ENCODE peak calls at places on chromosomes 7 and 10, in five cellular contexts. Z, N, I, O and A are unnamed samples.

GRCh38 chr10:74589226-74589673 is 237.2 kb upstream of the KAT6B start:
- DNase-seq in Z (no peak), I (peak), O (peak), N (peak), A (peak)

GRCh38 chr10:6089334-6090219 is 743 bp downstream of the RBM17 start:
- DNase-seq in I (no peak), Z (peak), O (peak), N (peak), A (no peak)

GRCh38 chr10:24873281-24873683 is 79.1 kb downstream of the PRTFDC1 start:
- DNase-seq in I (no peak), Z (no peak), O (peak), N (no peak), A (no peak)

GRCh38 chr10:49831352-49832040 is 69.4 kb upstream of the OGDHL start:
- DNase-seq in O (peak), N (no peak), I (no peak), Z (peak), A (no peak)

GRCh38 chr7:2024227-2024918 is 208.4 kb downstream of the MAD1L1 start:
- DNase-seq in Z (no peak), O (peak), I (no peak), N (peak), A (peak)

GRCh38 chr10:29392376-29393021 is 103.6 kb downstream of the LYZL1 start:
- DNase-seq in O (peak), N (no peak), I (no peak), Z (peak), A (peak)

GRCh38 chr7:156556083-156556482 is 84.5 kb upstream of the RNF32 start:
- DNase-seq in I (no peak), O (no peak), N (no peak), Z (no peak), A (no peak)

GRCh38 chr10:112680586-112680985 is 233.6 kb downstream of the VTI1A start:
- DNase-seq in I (no peak), O (no peak), N (no peak), Z (no peak), A (no peak)

GRCh38 chr7:141511370-141512335 is 39.6 kb upstream of the AGK start:
- DNase-seq in I (peak), O (peak), Z (peak), N (peak), A (peak)

GRCh38 chr10:96814264-96814663 is 17.8 kb upstream of the LCOR start:
- DNase-seq in Z (no peak), O (peak), N (no peak), I (no peak), A (no peak)

GRCh38 chr7:5183155-5183554 is 6.9 kb upstream of the WIPI2 start:
- DNase-seq in O (no peak), N (no peak), Z (no peak), I (no peak), A (no peak)

GRCh38 chr10:124142960-124143359 is 49.6 kb upstream of the CHST15 start:
- DNase-seq in O (no peak), N (no peak), Z (no peak), I (no peak), A (no peak)

GRCh38 chr10:69090687-69091450 is 3.0 kb downstream of the SRGN start:
- DNase-seq in I (no peak), Z (no peak), O (peak), N (no peak), A (no peak)

GRCh38 chr10:66747451-66747850 is 178.4 kb upstream of the LRRTM3 start:
- DNase-seq in Z (no peak), N (no peak), O (peak), I (no peak), A (no peak)

GRCh38 chr7:115940462-115941060 is 90.0 kb downstream of the TFEC start:
- DNase-seq in N (no peak), Z (no peak), I (no peak), O (peak), A (no peak)

GRCh38 chr10:7662522-7662921 is 4.2 kb downstream of the ITIH5 start:
- DNase-seq in I (no peak), Z (no peak), O (no peak), N (no peak), A (no peak)

GRCh38 chr7:128203710-128204214 is 37.3 kb upstream of the LEP start:
- DNase-seq in Z (no peak), N (no peak), O (peak), I (no peak), A (no peak)

GRCh38 chr10:95513941-95514392 is 47.2 kb downstream of the SORBS1 start:
- DNase-seq in O (peak), Z (no peak), I (peak), N (no peak), A (no peak)

GRCh38 chr10:131885391-131886165 is 15.2 kb upstream of the PPP2R2D start:
- DNase-seq in I (peak), O (peak), N (peak), Z (peak), A (peak)

GRCh38 chr7:29349362-29349761 is 154.8 kb downstream of the CHN2 start:
- DNase-seq in O (no peak), Z (no peak), I (no peak), N (no peak), A (no peak)

GRCh38 chr7:157594306-157594705 is 257.5 kb downstream of the DNAJB6 start:
- DNase-seq in O (no peak), Z (no peak), I (no peak), N (no peak), A (no peak)

GRCh38 chr7:1939434-1940401 is 269.6 kb downstream of the ELFN1 start:
- DNase-seq in I (no peak), O (no peak), N (peak), Z (no peak), A (no peak)

GRCh38 chr7:151503902-151504714 is 15.6 kb downstream of the RHEB start:
- DNase-seq in O (peak), N (no peak), I (peak), Z (no peak), A (no peak)

GRCh38 chr10:86649471-86650150 is 4.7 kb upstream of the OPN4 start:
- DNase-seq in O (no peak), N (no peak), I (no peak), Z (no peak), A (no peak)

GRCh38 chr10:104766341-104766740 is 125.3 kb downstream of the SORCS3 start:
- DNase-seq in O (no peak), I (no peak), N (no peak), Z (no peak), A (no peak)

GRCh38 chr7:26685636-26686035 is 178.8 kb downstream of the SKAP2 start:
- DNase-seq in N (no peak), I (no peak), Z (no peak), O (no peak), A (no peak)

GRCh38 chr10:77291596-77292505 is 345.8 kb downstream of the KCNMA1 start:
- DNase-seq in Z (no peak), N (no peak), O (peak), I (no peak), A (no peak)

GRCh38 chr7:12244129-12244528 is 33.0 kb downstream of the TMEM106B start:
- DNase-seq in I (no peak), N (peak), O (peak), Z (peak), A (no peak)

GRCh38 chr10:81414038-81414437 is 461.0 kb upstream of the NRG3 start:
- DNase-seq in Z (peak), O (no peak), N (no peak), I (no peak), A (no peak)

GRCh38 chr7:104936546-104936945 is 77.5 kb upstream of the KMT2E start:
- DNase-seq in Z (no peak), I (no peak), O (no peak), N (no peak), A (no peak)

DNA sequence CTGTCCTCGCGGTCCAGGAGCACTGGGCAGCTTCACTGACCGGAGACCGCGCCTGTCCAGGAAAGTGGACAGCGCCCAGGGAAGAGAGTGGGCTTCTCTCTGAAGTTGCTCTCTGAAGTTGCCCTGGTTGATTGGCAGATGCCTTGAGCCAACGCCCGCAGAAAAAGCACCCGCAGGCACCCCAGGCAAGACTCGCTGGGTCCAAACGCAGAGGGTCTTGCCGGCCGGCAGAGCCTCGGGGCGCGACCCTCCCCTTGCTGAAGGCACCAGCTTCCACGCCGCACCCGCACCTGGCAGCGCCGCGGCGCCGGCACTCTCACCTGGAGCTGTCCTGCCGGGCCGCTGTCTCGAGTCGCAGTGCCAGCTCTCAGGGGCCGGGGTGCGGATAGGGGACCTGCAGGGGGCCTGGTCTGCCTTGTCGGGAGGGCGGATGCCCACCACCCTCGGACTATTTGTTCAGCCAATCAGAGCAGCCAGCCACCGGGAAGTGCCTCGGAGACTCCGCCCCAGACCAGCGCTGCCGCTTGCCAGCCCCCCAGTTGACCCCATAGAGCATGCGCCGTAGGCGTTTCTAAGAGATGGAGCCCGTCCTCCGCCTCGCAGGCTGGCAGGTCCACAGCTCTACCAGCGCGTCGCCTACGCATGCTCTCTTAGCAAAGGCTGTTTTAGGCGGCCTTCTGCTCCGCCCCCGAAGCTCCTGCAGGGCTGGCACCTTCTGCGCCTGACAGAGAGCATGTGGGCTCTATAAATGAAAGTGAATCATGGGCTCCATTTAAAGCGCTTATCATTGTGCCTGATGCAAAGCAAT is at the start of gene LIPA:
- DNase-seq in O (peak), Z (peak), N (peak), I (peak), A (peak)
- TF ChIP-seq CTCF in O (no peak), Z (no peak), N (no peak), I (no peak), A (no peak)

GRCh38 chr10:120460776-120461175 is 3.7 kb downstream of the PLPP4 start:
- DNase-seq in Z (no peak), I (no peak), N (no peak), O (peak), A (no peak)

GRCh38 chr10:120460191-120460590 is 3.2 kb downstream of the PLPP4 start:
- DNase-seq in O (peak), Z (no peak), N (no peak), I (no peak), A (no peak)

GRCh38 chr10:120457431-120458172 is 575 bp downstream of the PLPP4 start:
- DNase-seq in O (no peak), I (no peak), N (no peak), Z (peak), A (no peak)

GRCh38 chr10:120458432-120458831 is 1.4 kb downstream of the PLPP4 start:
- DNase-seq in I (no peak), N (no peak), O (no peak), Z (no peak), A (no peak)

DNA sequence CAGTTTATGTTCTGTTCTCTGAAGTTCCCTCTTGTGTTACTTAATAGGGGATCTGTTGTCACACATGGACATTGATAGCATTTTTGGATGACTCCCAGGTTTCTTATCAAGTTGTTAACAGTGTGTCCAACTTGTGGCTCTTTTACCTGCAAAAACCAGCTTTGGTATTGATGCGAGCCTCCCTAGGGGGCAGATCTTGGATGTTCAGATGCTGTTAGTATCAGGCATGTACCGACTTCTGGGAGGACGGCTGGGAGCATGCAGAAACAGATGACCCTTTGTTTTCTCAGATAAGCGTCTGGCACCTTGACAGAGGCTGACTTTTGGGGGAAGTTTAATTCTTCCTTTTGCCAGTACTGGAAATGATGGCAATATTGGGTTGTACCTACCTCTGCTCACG is 2.2 kb downstream of the PLPP4 start:
- DNase-seq in O (no peak), I (no peak), Z (no peak), N (no peak), A (no peak)
- TF ChIP-seq CTCF in O (no peak), I (no peak), Z (no peak), N (no peak), A (no peak)

DNA sequence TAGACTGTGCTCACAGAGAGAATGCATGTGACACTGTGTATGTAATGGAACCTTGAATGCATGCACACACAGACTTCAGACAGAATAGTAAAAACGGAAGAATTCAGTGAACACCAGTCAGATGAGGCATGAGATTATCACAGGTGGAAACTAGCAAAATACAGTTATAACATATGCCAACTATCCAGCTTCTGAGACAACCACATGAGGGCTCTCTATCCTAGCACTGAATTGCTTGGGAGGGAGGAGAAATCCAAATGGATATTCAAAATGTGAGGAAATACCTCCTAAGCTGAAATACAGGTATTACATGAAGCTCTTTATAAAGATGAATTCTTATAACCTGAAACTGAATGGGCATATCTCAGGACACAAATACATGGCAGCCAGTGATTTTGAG is 30.6 kb downstream of the GARS1 start:
- DNase-seq in N (no peak), O (no peak), Z (no peak), I (no peak), A (no peak)
- TF ChIP-seq CTCF in N (no peak), O (peak), Z (no peak), I (no peak), A (no peak)

GRCh38 chr10:30883751-30884150 is 147.9 kb downstream of the ZNF438 start:
- DNase-seq in I (no peak), O (no peak), Z (no peak), N (no peak), A (no peak)
- TF ChIP-seq CTCF in I (no peak), O (no peak), Z (no peak), N (no peak), A (no peak)